ENCODE peak calls at places on chromosomes 16 and 17, in nine cellular contexts. One of them, this sample, is unnamed.

GRCh38 chr17:80872999-80873951 is 118.4 kb upstream of the CHMP6 start:
- DNase-seq in CD8-positive, alpha-beta memory T cell: peak; percentile 26
- DNase-seq in nephron progenitor cell: no peak
- DNase-seq in endodermal cell: peak; percentile 90
- DNase-seq in neural progenitor cell: peak; percentile 93
- DNase-seq in H9: peak; percentile 90
- DNase-seq in activated naive CD8-positive, alpha-beta T cell treated with anti-CD3 and anti-CD28 coated beads for 36 hours: no peak
- DNase-seq in fibroblast of mammary gland: no peak
- DNase-seq in GM18507: no peak
- DNase-seq in this sample: no peak

GRCh38 chr16:20763461-20764232 is at the start of gene ACSM3:
- DNase-seq in CD8-positive, alpha-beta memory T cell: peak; percentile 77
- DNase-seq in nephron progenitor cell: peak; percentile 29
- DNase-seq in endodermal cell: peak; percentile 90
- DNase-seq in neural progenitor cell: peak; percentile 52
- DNase-seq in H9: peak; percentile 85
- DNase-seq in activated naive CD8-positive, alpha-beta T cell treated with anti-CD3 and anti-CD28 coated beads for 36 hours: peak; percentile 62
- DNase-seq in fibroblast of mammary gland: peak; percentile 81
- DNase-seq in GM18507: peak; percentile 73
- DNase-seq in this sample: peak; percentile 82

GRCh38 chr17:18008496-18009268 is 30.3 kb downstream of the ATPAF2 start:
- DNase-seq in CD8-positive, alpha-beta memory T cell: no peak
- DNase-seq in nephron progenitor cell: no peak
- DNase-seq in endodermal cell: no peak
- DNase-seq in neural progenitor cell: no peak
- DNase-seq in H9: no peak
- DNase-seq in activated naive CD8-positive, alpha-beta T cell treated with anti-CD3 and anti-CD28 coated beads for 36 hours: no peak
- DNase-seq in fibroblast of mammary gland: peak; percentile 42
- DNase-seq in GM18507: no peak
- DNase-seq in this sample: no peak

GRCh38 chr17:1693339-1693738 is 8.7 kb upstream of the PRPF8 start:
- DNase-seq in CD8-positive, alpha-beta memory T cell: no peak
- DNase-seq in nephron progenitor cell: no peak
- DNase-seq in endodermal cell: no peak
- DNase-seq in neural progenitor cell: no peak
- DNase-seq in H9: no peak
- DNase-seq in activated naive CD8-positive, alpha-beta T cell treated with anti-CD3 and anti-CD28 coated beads for 36 hours: no peak
- DNase-seq in fibroblast of mammary gland: no peak
- DNase-seq in GM18507: no peak
- DNase-seq in this sample: no peak

GRCh38 chr17:28887871-28888471 is 9.6 kb downstream of the FLOT2 start:
- DNase-seq in CD8-positive, alpha-beta memory T cell: no peak
- DNase-seq in nephron progenitor cell: no peak
- DNase-seq in endodermal cell: no peak
- DNase-seq in neural progenitor cell: no peak
- DNase-seq in H9: no peak
- DNase-seq in activated naive CD8-positive, alpha-beta T cell treated with anti-CD3 and anti-CD28 coated beads for 36 hours: no peak
- DNase-seq in fibroblast of mammary gland: no peak
- DNase-seq in GM18507: no peak
- DNase-seq in this sample: no peak

GRCh38 chr17:72472116-72472515 is 351.3 kb downstream of the SOX9 start:
- DNase-seq in CD8-positive, alpha-beta memory T cell: no peak
- DNase-seq in nephron progenitor cell: no peak
- DNase-seq in endodermal cell: no peak
- DNase-seq in neural progenitor cell: no peak
- DNase-seq in H9: no peak
- DNase-seq in activated naive CD8-positive, alpha-beta T cell treated with anti-CD3 and anti-CD28 coated beads for 36 hours: no peak
- DNase-seq in fibroblast of mammary gland: no peak
- DNase-seq in GM18507: no peak
- DNase-seq in this sample: no peak

GRCh38 chr16:15846510-15846909 is 10.3 kb downstream of the MYH11 start:
- DNase-seq in CD8-positive, alpha-beta memory T cell: no peak
- DNase-seq in nephron progenitor cell: no peak
- DNase-seq in endodermal cell: no peak
- DNase-seq in neural progenitor cell: no peak
- DNase-seq in H9: no peak
- DNase-seq in activated naive CD8-positive, alpha-beta T cell treated with anti-CD3 and anti-CD28 coated beads for 36 hours: no peak
- DNase-seq in fibroblast of mammary gland: no peak
- DNase-seq in GM18507: no peak
- DNase-seq in this sample: no peak

GRCh38 chr17:70040336-70040735 is 34.7 kb upstream of the KCNJ16 start:
- DNase-seq in CD8-positive, alpha-beta memory T cell: no peak
- DNase-seq in nephron progenitor cell: no peak
- DNase-seq in endodermal cell: no peak
- DNase-seq in neural progenitor cell: no peak
- DNase-seq in H9: no peak
- DNase-seq in activated naive CD8-positive, alpha-beta T cell treated with anti-CD3 and anti-CD28 coated beads for 36 hours: no peak
- DNase-seq in fibroblast of mammary gland: peak; percentile 58
- DNase-seq in GM18507: no peak
- DNase-seq in this sample: no peak

GRCh38 chr16:695355-696089 is 5.3 kb upstream of the WDR24 start:
- DNase-seq in CD8-positive, alpha-beta memory T cell: peak; percentile 79
- DNase-seq in nephron progenitor cell: peak; percentile 57
- DNase-seq in endodermal cell: peak; percentile 81
- DNase-seq in neural progenitor cell: peak; percentile 60
- DNase-seq in H9: peak; percentile 62
- DNase-seq in activated naive CD8-positive, alpha-beta T cell treated with anti-CD3 and anti-CD28 coated beads for 36 hours: peak; percentile 74
- DNase-seq in fibroblast of mammary gland: no peak
- DNase-seq in GM18507: no peak
- DNase-seq in this sample: peak; percentile 69

GRCh38 chr17:1764274-1764673 is 2.4 kb downstream of the SERPINF1 start:
- DNase-seq in CD8-positive, alpha-beta memory T cell: peak; percentile 71
- DNase-seq in nephron progenitor cell: no peak
- DNase-seq in endodermal cell: no peak
- DNase-seq in neural progenitor cell: no peak
- DNase-seq in H9: no peak
- DNase-seq in activated naive CD8-positive, alpha-beta T cell treated with anti-CD3 and anti-CD28 coated beads for 36 hours: peak; percentile 50
- DNase-seq in fibroblast of mammary gland: peak; percentile 95
- DNase-seq in GM18507: no peak
- DNase-seq in this sample: peak; percentile 90

GRCh38 chr16:81447383-81448101 is 2.9 kb downstream of the CMIP start:
- DNase-seq in CD8-positive, alpha-beta memory T cell: no peak
- DNase-seq in nephron progenitor cell: no peak
- DNase-seq in endodermal cell: peak; percentile 76
- DNase-seq in neural progenitor cell: peak; percentile 34
- DNase-seq in H9: no peak
- DNase-seq in activated naive CD8-positive, alpha-beta T cell treated with anti-CD3 and anti-CD28 coated beads for 36 hours: no peak
- DNase-seq in fibroblast of mammary gland: no peak
- DNase-seq in GM18507: no peak
- DNase-seq in this sample: no peak

GRCh38 chr16:70778901-70779309 is 22.1 kb downstream of the VAC14 start:
- DNase-seq in CD8-positive, alpha-beta memory T cell: no peak
- DNase-seq in nephron progenitor cell: peak; percentile 82
- DNase-seq in endodermal cell: peak; percentile 92
- DNase-seq in neural progenitor cell: peak; percentile 92
- DNase-seq in H9: peak; percentile 86
- DNase-seq in activated naive CD8-positive, alpha-beta T cell treated with anti-CD3 and anti-CD28 coated beads for 36 hours: no peak
- DNase-seq in fibroblast of mammary gland: peak; percentile 91
- DNase-seq in GM18507: no peak
- DNase-seq in this sample: no peak

GRCh38 chr17:76635659-76636360 is 7.7 kb downstream of the ST6GALNAC1 start:
- DNase-seq in CD8-positive, alpha-beta memory T cell: no peak
- DNase-seq in nephron progenitor cell: no peak
- DNase-seq in endodermal cell: no peak
- DNase-seq in neural progenitor cell: no peak
- DNase-seq in H9: no peak
- DNase-seq in activated naive CD8-positive, alpha-beta T cell treated with anti-CD3 and anti-CD28 coated beads for 36 hours: no peak
- DNase-seq in fibroblast of mammary gland: no peak
- DNase-seq in GM18507: no peak
- DNase-seq in this sample: no peak

GRCh38 chr17:61331178-61331577 is 68.5 kb upstream of the TBX2 start:
- DNase-seq in CD8-positive, alpha-beta memory T cell: no peak
- DNase-seq in nephron progenitor cell: no peak
- DNase-seq in endodermal cell: no peak
- DNase-seq in neural progenitor cell: no peak
- DNase-seq in H9: no peak
- DNase-seq in activated naive CD8-positive, alpha-beta T cell treated with anti-CD3 and anti-CD28 coated beads for 36 hours: no peak
- DNase-seq in fibroblast of mammary gland: no peak
- DNase-seq in GM18507: no peak
- DNase-seq in this sample: no peak

GRCh38 chr16:54199486-54200160 is 87.0 kb downstream of the IRX3 start:
- DNase-seq in CD8-positive, alpha-beta memory T cell: no peak
- DNase-seq in nephron progenitor cell: no peak
- DNase-seq in endodermal cell: no peak
- DNase-seq in neural progenitor cell: no peak
- DNase-seq in H9: no peak
- DNase-seq in activated naive CD8-positive, alpha-beta T cell treated with anti-CD3 and anti-CD28 coated beads for 36 hours: no peak
- DNase-seq in fibroblast of mammary gland: no peak
- DNase-seq in GM18507: no peak
- DNase-seq in this sample: no peak

GRCh38 chr16:31476305-31477219 is 4.6 kb downstream of the TGFB1I1 start:
- DNase-seq in CD8-positive, alpha-beta memory T cell: peak; percentile 91
- DNase-seq in nephron progenitor cell: peak; percentile 83
- DNase-seq in endodermal cell: peak; percentile 95
- DNase-seq in neural progenitor cell: peak; percentile 52
- DNase-seq in H9: peak; percentile 87
- DNase-seq in activated naive CD8-positive, alpha-beta T cell treated with anti-CD3 and anti-CD28 coated beads for 36 hours: peak; percentile 76
- DNase-seq in fibroblast of mammary gland: no peak
- DNase-seq in GM18507: peak; percentile 72
- DNase-seq in this sample: peak; percentile 92

This sample was measured in activated CD8-positive, alpha-beta T cell treated with anti-CD3 and anti-CD28 coated beads, Interleukin-2, amount 10 ng/mL, durations not matched to agents 7 days and 5 days.